ENCODE peak calls at places on chromosomes 11 and 22, in eight cellular contexts. J is anterior cingulate cortex; G is GM04504; Q is central memory CD4-positive, alpha-beta T cell; Z is DND-41; O is BJ; V is activated effector memory CD4-positive, alpha-beta T cell treated with Interleukin-2 at 50 U/mL for 16 hours; M is activated naive CD8-positive, alpha-beta T cell treated with anti-CD3 and anti-CD28 coated beads, Interleukin-2, amount 50 U/mL, for 24 hours. D is an unnamed sample.

GRCh38 chr11:134240592-134240991 is 12.6 kb downstream of the THYN1 start:
- DNase-seq in M (no peak), J (no peak), O (no peak), G (no peak), Z (no peak), V (no peak), Q (no peak), D (no peak)

GRCh38 chr11:33417121-33417520 is 159.9 kb downstream of the HIPK3 start:
- DNase-seq in Z (no peak), O (no peak), J (no peak), V (no peak), M (no peak), Q (no peak), G (no peak), D (no peak)

GRCh38 chr11:36186340-36186739 is 102.9 kb downstream of the COMMD9 start:
- DNase-seq in O (peak), J (no peak), V (no peak), M (no peak), Z (no peak), G (peak), Q (no peak), D (peak)

GRCh38 chr11:126334665-126335462 is 20.6 kb upstream of the ST3GAL4 start:
- DNase-seq in G (no peak), V (no peak), Q (no peak), M (no peak), J (no peak), O (no peak), Z (no peak), D (no peak)

GRCh38 chr11:3984896-3985295 is 109.7 kb upstream of the RRM1 start:
- DNase-seq in O (no peak), V (peak), J (no peak), Q (no peak), M (peak), Z (peak), G (no peak), D (no peak)

GRCh38 chr22:45237065-45237990 is 3.4 kb downstream of the KIAA0930 start:
- DNase-seq in M (no peak), G (no peak), Q (no peak), V (no peak), O (no peak), Z (no peak), J (no peak), D (no peak)

GRCh38 chr11:65947133-65947532 is 1.9 kb downstream of the TSGA10IP start:
- DNase-seq in M (no peak), Z (no peak), G (no peak), O (no peak), V (no peak), J (no peak), Q (no peak), D (no peak)

GRCh38 chr22:35436421-35436820 is 36.5 kb downstream of the MCM5 start:
- DNase-seq in J (no peak), Q (no peak), G (no peak), Z (no peak), O (no peak), M (no peak), V (no peak), D (no peak)

GRCh38 chr11:61718046-61718531 is 34.3 kb upstream of the MYRF start:
- DNase-seq in V (no peak), M (no peak), J (no peak), G (no peak), Z (no peak), Q (no peak), O (no peak), D (no peak)

GRCh38 chr11:67691149-67691548 is 16.7 kb upstream of the ALDH3B2 start:
- DNase-seq in Z (no peak), M (no peak), Q (no peak), G (no peak), O (no peak), V (no peak), J (no peak), D (no peak)

GRCh38 chr22:28882545-28882877 is 861 bp upstream of the ZNRF3 start:
- DNase-seq in Z (no peak), V (no peak), J (no peak), Q (no peak), O (no peak), G (no peak), M (peak), D (no peak)

GRCh38 chr22:37822079-37822833 is 926 bp upstream of the GALR3 start:
- DNase-seq in Q (no peak), J (no peak), O (no peak), G (no peak), Z (no peak), M (no peak), V (no peak), D (no peak)

GRCh38 chr11:130411223-130411622 is 17.2 kb downstream of the ADAMTS8 start:
- DNase-seq in G (no peak), M (no peak), Q (no peak), O (no peak), V (no peak), J (no peak), Z (no peak), D (no peak)

GRCh38 chr11:3983101-3983500 is 111.5 kb upstream of the RRM1 start:
- DNase-seq in Z (peak), M (no peak), O (no peak), V (no peak), G (no peak), Q (no peak), J (no peak), D (no peak)

GRCh38 chr22:17703811-17704210 is 65.3 kb downstream of the BCL2L13 start:
- DNase-seq in O (no peak), M (no peak), Z (no peak), G (no peak), Q (no peak), V (no peak), J (no peak), D (no peak)

GRCh38 chr22:19959043-19959586 is 17.5 kb upstream of the TXNRD2 start:
- DNase-seq in V (no peak), O (no peak), Z (no peak), G (no peak), Q (no peak), M (no peak), J (no peak), D (no peak)

GRCh38 chr11:116537736-116538135 is 235.1 kb downstream of the BUD13 start:
- DNase-seq in O (no peak), J (no peak), V (no peak), Z (no peak), M (no peak), Q (no peak), G (no peak), D (no peak)